ENCODE peak calls at places on chromosomes 11 and 22, in six cellular contexts. V, Y, S, D, Z and N are unnamed samples.

GRCh38 chr22:49053574-49053973 is 774.1 kb downstream of the BRD1 start:
- DNase-seq in S (no peak), Z (no peak), V (no peak), Y (no peak), D (no peak), N (no peak)

GRCh38 chr11:133832096-133833081 is 12.9 kb downstream of the SPATA19 start:
- DNase-seq in Y (no peak), S (no peak), V (no peak), Z (no peak), D (no peak), N (no peak)

GRCh38 chr11:33542921-33543320 is 157.7 kb downstream of the C11orf91 start:
- DNase-seq in S (no peak), Y (peak; percentile 46), V (peak; percentile 11), Z (no peak), D (no peak), N (no peak)

GRCh38 chr11:123286761-123287160 is 91.7 kb upstream of the CLMP start:
- DNase-seq in S (no peak), Y (no peak), Z (no peak), V (no peak), D (no peak), N (no peak)

GRCh38 chr11:93842461-93842860 is 8.0 kb downstream of the VSTM5 start:
- DNase-seq in S (no peak), Z (no peak), V (no peak), Y (no peak), D (no peak), N (no peak)

GRCh38 chr11:101552893-101553292 is 30.9 kb downstream of the TRPC6 start:
- DNase-seq in D (no peak), Y (no peak), Z (no peak), V (no peak), S (no peak), N (no peak)

GRCh38 chr22:36104435-36104834 is 56.1 kb downstream of the APOL3 start:
- DNase-seq in D (no peak), Z (no peak), Y (no peak), V (no peak), S (no peak), N (no peak)

GRCh38 chr11:87398913-87399312 is 361.2 kb downstream of the TMEM135 start:
- DNase-seq in S (no peak), D (no peak), Z (no peak), Y (no peak), V (no peak), N (no peak)

GRCh38 chr11:130725417-130726233 is 190.7 kb downstream of the SNX19 start:
- DNase-seq in S (no peak), Z (no peak), D (no peak), Y (no peak), V (no peak), N (no peak)